ENCODE peak calls at places on chromosomes 16 and 17, in six cellular contexts. Y is K562, I is A549, N is endothelial cell of umbilical vein, P is HepG2, D is GM12878. E is an unnamed sample.

GRCh38 chr16:66267287-66268137 is 99.0 kb upstream of the CDH5 start:
- DNase-seq in Y (no peak), I (no peak), N (no peak), P (no peak), D (no peak), E (no peak)

GRCh38 chr17:80804466-80804865 is 187.2 kb upstream of the CHMP6 start:
- DNase-seq in Y (no peak), I (no peak), N (no peak), P (no peak), D (no peak), E (no peak)

GRCh38 chr17:45574376-45574775 is 83.9 kb upstream of the PLEKHM1 start:
- DNase-seq in Y (peak; percentile 5), I (peak; percentile 10), N (no peak), P (no peak), D (no peak), E (peak; percentile 1)

GRCh38 chr17:49021095-49021767 is 24.0 kb downstream of the IGF2BP1 start:
- DNase-seq in Y (no peak), I (no peak), N (peak; percentile 13), P (peak; percentile 72), D (no peak), E (no peak)

GRCh38 chr17:72139213-72139612 is 18.4 kb downstream of the SOX9 start:
- DNase-seq in Y (no peak), I (no peak), N (no peak), P (no peak), D (no peak), E (no peak)

GRCh38 chr17:61128671-61129115 is 270.9 kb upstream of the TBX2 start:
- DNase-seq in Y (no peak), I (no peak), N (no peak), P (no peak), D (no peak), E (no peak)

GRCh38 chr17:40364121-40364861 is at the start of gene GJD3:
- DNase-seq in Y (peak; percentile 22), I (no peak), N (no peak), P (no peak), D (no peak), E (no peak)

GRCh38 chr17:61235001-61235820 is 164.4 kb upstream of the TBX2 start:
- DNase-seq in Y (no peak), I (no peak), N (no peak), P (no peak), D (no peak), E (no peak)

GRCh38 chr16:89013111-89013510 is 36.1 kb upstream of the CBFA2T3 start:
- DNase-seq in Y (no peak), I (no peak), N (no peak), P (no peak), D (no peak), E (no peak)

GRCh38 chr16:73418746-73419145 is 370.8 kb upstream of the ZFHX3 start:
- DNase-seq in Y (no peak), I (no peak), N (no peak), P (no peak), D (no peak), E (no peak)

GRCh38 chr17:61285483-61286320 is 113.9 kb upstream of the TBX2 start:
- DNase-seq in Y (no peak), I (no peak), N (no peak), P (no peak), D (no peak), E (no peak)

GRCh38 chr17:11039342-11039741 is 201.5 kb upstream of the PIRT start:
- DNase-seq in Y (no peak), I (no peak), N (no peak), P (no peak), D (no peak), E (no peak)

GRCh38 chr17:49830605-49831004 is 17.3 kb downstream of the TAC4 start:
- DNase-seq in Y (no peak), I (no peak), N (no peak), P (no peak), D (no peak), E (no peak)

GRCh38 chr16:81261049-81261648 is 22.7 kb downstream of the BCO1 start:
- DNase-seq in Y (peak; percentile 62), I (peak; percentile 27), N (peak; percentile 30), P (peak; percentile 36), D (no peak), E (peak; percentile 47)

GRCh38 chr17:21304091-21304490 is 19.6 kb downstream of the MAP2K3 start:
- DNase-seq in Y (no peak), I (no peak), N (peak; percentile 1), P (no peak), D (no peak), E (no peak)

GRCh38 chr16:85042126-85042525 is 14.5 kb downstream of the KIAA0513 start:
- DNase-seq in Y (no peak), I (no peak), N (no peak), P (no peak), D (no peak), E (no peak)

GRCh38 chr16:67206129-67206837 is 7.4 kb downstream of the ELMO3 start:
- DNase-seq in Y (no peak), I (no peak), N (no peak), P (no peak), D (no peak), E (no peak)

GRCh38 chr17:42422958-42423712 is at the start of gene CAVIN1:
- DNase-seq in Y (peak; percentile 98), I (peak; percentile 97), N (peak; percentile 95), P (peak; percentile 90), D (no peak), E (no peak)

GRCh38 chr16:67156146-67156844 is 3.4 kb downstream of the TRADD start:
- DNase-seq in Y (no peak), I (no peak), N (no peak), P (no peak), D (no peak), E (no peak)

GRCh38 chr16:84498859-84499620 is 5.4 kb downstream of the MEAK7 start:
- DNase-seq in Y (no peak), I (no peak), N (no peak), P (no peak), D (no peak), E (no peak)

GRCh38 chr16:52861614-52862022 is 191.1 kb downstream of the CHD9NB start:
- DNase-seq in Y (no peak), I (peak; percentile 23), N (no peak), P (peak; percentile 65), D (no peak), E (peak; percentile 8)

GRCh38 chr17:1709971-1710806 is at the start of gene TLCD2:
- DNase-seq in Y (peak; percentile 64), I (peak; percentile 71), N (peak; percentile 62), P (no peak), D (no peak), E (no peak)

GRCh38 chr16:919658-920631 is 50.8 kb downstream of the LMF1 start:
- DNase-seq in Y (no peak), I (no peak), N (no peak), P (no peak), D (no peak), E (no peak)

GRCh38 chr16:53865492-53865863 is 161.5 kb downstream of the FTO start:
- DNase-seq in Y (peak; percentile 57), I (peak; percentile 22), N (peak; percentile 73), P (no peak), D (peak; percentile 32), E (peak; percentile 83)

GRCh38 chr17:58305626-58306025 is 23.0 kb downstream of the TSPOAP1 start:
- DNase-seq in Y (no peak), I (no peak), N (no peak), P (no peak), D (no peak), E (no peak)

GRCh38 chr16:70523013-70523620 is at the start of gene COG4:
- DNase-seq in Y (peak; percentile 92), I (peak; percentile 88), N (no peak), P (peak; percentile 83), D (peak; percentile 58), E (peak; percentile 94)
- TF ChIP-seq POLR2A in Y (peak; percentile 93), I (peak; percentile 77), N (peak; percentile 83), P (peak; percentile 73), D (peak; percentile 93), E (no peak)

DNA sequence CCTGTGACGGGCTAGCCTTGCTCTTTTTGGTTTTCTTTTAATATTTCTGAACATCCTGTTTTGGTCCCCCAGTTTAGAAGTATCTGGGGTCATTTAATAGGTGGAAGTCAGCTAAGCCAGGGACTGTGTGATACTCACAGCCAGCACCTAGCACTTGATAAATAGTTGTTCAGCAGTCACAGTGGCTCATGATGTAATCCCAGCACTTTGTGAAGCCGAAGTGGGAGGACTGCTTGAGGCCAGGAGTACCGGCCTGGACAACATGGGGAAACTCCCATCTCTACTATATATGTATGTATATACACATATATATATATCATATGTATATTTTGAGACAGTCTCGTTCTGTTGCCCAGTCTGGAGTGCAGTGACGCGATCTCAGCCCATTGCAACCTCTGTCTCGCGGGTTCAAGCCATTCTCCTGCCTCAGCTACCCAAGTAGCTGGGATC is 1.8 kb upstream of the ZNRF1 start:
- DNase-seq in Y (no peak), I (no peak), N (no peak), P (peak; percentile 83), D (no peak), E (no peak)
- TF ChIP-seq CTCF in Y (no peak), I (no peak), N (no peak), P (no peak), D (no peak), E (no peak)

GRCh38 chr16:68512742-68513141 is 26.3 kb upstream of the ZFP90 start:
- DNase-seq in Y (no peak), I (no peak), N (no peak), P (no peak), D (no peak), E (no peak)

GRCh38 chr16:68508641-68509240 is 30.4 kb upstream of the ZFP90 start:
- DNase-seq in Y (no peak), I (no peak), N (no peak), P (no peak), D (no peak), E (no peak)

GRCh38 chr16:68512183-68512582 is 26.9 kb upstream of the ZFP90 start:
- DNase-seq in Y (no peak), I (no peak), N (no peak), P (no peak), D (no peak), E (peak; percentile 58)

GRCh38 chr16:68509381-68509780 is 29.7 kb upstream of the ZFP90 start:
- DNase-seq in Y (no peak), I (no peak), N (no peak), P (no peak), D (no peak), E (no peak)

DNA sequence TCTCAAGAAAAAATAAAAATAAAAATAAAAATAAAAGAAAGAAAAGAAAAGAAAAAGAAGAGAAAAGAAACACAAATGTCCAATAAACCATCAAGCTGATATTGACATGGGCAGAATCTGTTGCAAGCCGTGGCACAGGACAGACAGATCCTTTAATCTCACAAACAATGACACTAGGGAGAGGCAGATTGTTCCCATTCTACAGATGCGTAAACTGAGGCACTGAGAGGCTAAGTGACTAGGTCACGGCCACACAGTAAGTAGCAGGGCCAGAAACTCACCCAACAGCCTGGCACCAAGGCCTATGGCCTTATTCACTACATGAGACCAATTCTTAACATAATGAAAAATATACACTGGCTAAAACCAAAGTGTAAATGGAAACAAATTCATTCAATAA is 28.3 kb upstream of the ZFP90 start:
- DNase-seq in Y (no peak), I (no peak), N (no peak), P (no peak), D (no peak), E (no peak)
- TF ChIP-seq MYC in Y (no peak), I (no peak), N (no peak), P (no peak), D (no peak), E (no peak)

DNA sequence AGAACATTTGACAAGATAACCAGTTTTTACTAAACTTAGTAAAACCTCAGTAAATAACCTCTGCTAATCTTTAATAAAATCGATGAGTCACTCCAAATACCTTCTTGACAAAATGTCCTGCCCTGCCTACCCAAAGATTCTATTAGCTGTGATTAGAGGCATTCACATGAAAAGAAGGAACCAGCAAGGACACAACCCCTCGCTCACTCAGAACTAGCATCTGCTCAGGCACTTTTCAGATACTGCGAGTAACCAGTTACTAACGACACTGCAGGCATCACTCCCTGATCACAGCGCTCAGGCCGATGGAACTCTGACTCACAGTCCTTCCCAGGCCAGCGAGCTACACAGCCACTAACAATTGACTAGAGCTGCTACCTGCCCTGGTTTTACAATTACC is 24.3 kb downstream of the PELP1 start:
- DNase-seq in Y (no peak), I (peak; percentile 68), N (peak; percentile 42), P (no peak), D (no peak), E (peak; percentile 20)
- TF ChIP-seq POLR2A in Y (no peak), I (no peak), N (no peak), P (no peak), D (no peak), E (no peak)

E was measured in NB4.